ENCODE peak calls at places on chromosomes 1 and 21, in ten cellular contexts. W, R, C, O, A, M, E, Z, S and V are unnamed samples.

GRCh38 chr1:41633764-41634163 is 149.3 kb upstream of the EDN2 start:
- DNase-seq in M (no peak), E (no peak), W (no peak), S (no peak), Z (no peak), O (no peak), R (no peak), A (no peak), C (no peak), V (no peak)

GRCh38 chr1:110579460-110579859 is 26.7 kb downstream of the KCNA2 start:
- DNase-seq in S (no peak), Z (no peak), A (no peak), W (no peak), E (no peak), C (no peak), R (no peak), O (no peak), M (no peak), V (no peak)

GRCh38 chr1:154621875-154622274 is 13.9 kb upstream of the ADAR start:
- DNase-seq in W (no peak), O (no peak), M (no peak), R (no peak), C (no peak), Z (no peak), E (no peak), S (no peak), A (no peak), V (no peak)

GRCh38 chr1:10856253-10856683 is 59.8 kb upstream of the CASZ1 start:
- DNase-seq in M (peak), E (no peak), C (no peak), A (no peak), W (no peak), Z (no peak), S (peak), R (no peak), O (no peak), V (no peak)

GRCh38 chr1:221573727-221574126 is 168.2 kb downstream of the DUSP10 start:
- DNase-seq in A (no peak), O (no peak), S (no peak), C (no peak), W (no peak), Z (no peak), M (no peak), R (no peak), E (no peak), V (no peak)

GRCh38 chr1:22104074-22104473 is 38.8 kb downstream of the WNT4 start:
- DNase-seq in Z (no peak), E (no peak), C (no peak), M (no peak), R (no peak), S (no peak), A (no peak), O (no peak), W (no peak), V (no peak)

GRCh38 chr1:79079770-79080169 is 73.2 kb upstream of the ADGRL4 start:
- DNase-seq in O (no peak), A (no peak), E (no peak), Z (no peak), S (no peak), M (no peak), C (no peak), W (no peak), R (no peak), V (no peak)

GRCh38 chr1:167661527-167662436 is 31.8 kb downstream of the RCSD1 start:
- DNase-seq in O (no peak), R (no peak), E (no peak), W (no peak), C (no peak), A (no peak), M (no peak), S (no peak), Z (no peak), V (no peak)

GRCh38 chr1:119895102-119895501 is 1.2 kb downstream of the ADAM30 start:
- DNase-seq in E (no peak), R (no peak), S (no peak), O (no peak), C (no peak), W (no peak), M (no peak), A (no peak), Z (no peak), V (no peak)

GRCh38 chr1:222167111-222167510 is 380.8 kb downstream of the HHIPL2 start:
- DNase-seq in W (no peak), E (peak), S (peak), A (no peak), R (no peak), O (no peak), M (peak), Z (no peak), C (no peak), V (peak)

GRCh38 chr1:56710646-56711045 is 65.5 kb downstream of the PRKAA2 start:
- DNase-seq in A (no peak), S (no peak), O (no peak), C (no peak), Z (no peak), W (no peak), M (no peak), E (no peak), R (no peak), V (no peak)

GRCh38 chr21:33799378-33800090 is 116.1 kb downstream of the ATP5PO start:
- DNase-seq in R (no peak), A (no peak), O (no peak), E (no peak), S (no peak), M (no peak), C (peak), Z (no peak), W (no peak), V (no peak)

GRCh38 chr1:10900691-10901090 is 104.2 kb upstream of the CASZ1 start:
- DNase-seq in S (no peak), R (no peak), W (peak), Z (peak), A (no peak), C (no peak), O (no peak), M (no peak), E (no peak), V (no peak)

GRCh38 chr1:17233675-17234074 is 15.2 kb upstream of the PADI3 start:
- DNase-seq in E (peak), C (no peak), Z (no peak), O (no peak), M (peak), A (no peak), W (peak), S (peak), R (no peak), V (no peak)

GRCh38 chr1:110460253-110461220 is 9.6 kb downstream of the PROK1 start:
- DNase-seq in O (peak), E (peak), W (peak), S (peak), Z (peak), R (peak), A (peak), C (peak), M (peak), V (peak)

GRCh38 chr1:197356723-197357533 is 88.9 kb downstream of the CRB1 start:
- DNase-seq in M (no peak), C (no peak), R (peak), S (no peak), A (no peak), E (no peak), Z (no peak), O (no peak), W (no peak), V (peak)

GRCh38 chr1:211531194-211532085 is 39.5 kb upstream of the RD3 start:
- DNase-seq in Z (peak), R (no peak), S (no peak), M (no peak), W (no peak), C (no peak), A (no peak), E (no peak), O (no peak), V (no peak)

GRCh38 chr1:84247425-84248220 is 53.9 kb upstream of the SAMD13 start:
- DNase-seq in Z (no peak), R (no peak), C (no peak), S (peak), A (no peak), E (no peak), O (no peak), M (peak), W (peak), V (peak)

GRCh38 chr1:150564051-150564991 is 15.1 kb downstream of the MCL1 start:
- DNase-seq in W (peak), M (peak), Z (peak), C (peak), R (no peak), E (no peak), S (no peak), A (no peak), O (no peak), V (peak)

GRCh38 chr1:98107256-98107655 is 186.4 kb upstream of the DPYD start:
- DNase-seq in E (no peak), A (no peak), M (no peak), S (no peak), W (no peak), Z (no peak), O (no peak), R (no peak), C (no peak), V (no peak)

GRCh38 chr1:156076609-156077429 is 5.4 kb downstream of the MEX3A start:
- DNase-seq in A (peak), E (no peak), W (peak), C (peak), O (peak), R (peak), S (no peak), Z (peak), M (peak), V (no peak)
- TF ChIP-seq POLR2A in A (peak), E (no peak), W (no peak), C (peak), O (no peak), R (no peak), S (no peak), Z (no peak), M (peak), V (no peak)

GRCh38 chr1:239708622-239709021 is 322.3 kb downstream of the CHRM3 start:
- DNase-seq in A (no peak), O (no peak), W (no peak), R (no peak), Z (no peak), E (no peak), S (no peak), C (no peak), M (no peak), V (no peak)
- TF ChIP-seq POLR2A in A (no peak), O (no peak), W (no peak), R (no peak), Z (no peak), E (no peak), S (no peak), C (no peak), M (no peak), V (no peak)

DNA sequence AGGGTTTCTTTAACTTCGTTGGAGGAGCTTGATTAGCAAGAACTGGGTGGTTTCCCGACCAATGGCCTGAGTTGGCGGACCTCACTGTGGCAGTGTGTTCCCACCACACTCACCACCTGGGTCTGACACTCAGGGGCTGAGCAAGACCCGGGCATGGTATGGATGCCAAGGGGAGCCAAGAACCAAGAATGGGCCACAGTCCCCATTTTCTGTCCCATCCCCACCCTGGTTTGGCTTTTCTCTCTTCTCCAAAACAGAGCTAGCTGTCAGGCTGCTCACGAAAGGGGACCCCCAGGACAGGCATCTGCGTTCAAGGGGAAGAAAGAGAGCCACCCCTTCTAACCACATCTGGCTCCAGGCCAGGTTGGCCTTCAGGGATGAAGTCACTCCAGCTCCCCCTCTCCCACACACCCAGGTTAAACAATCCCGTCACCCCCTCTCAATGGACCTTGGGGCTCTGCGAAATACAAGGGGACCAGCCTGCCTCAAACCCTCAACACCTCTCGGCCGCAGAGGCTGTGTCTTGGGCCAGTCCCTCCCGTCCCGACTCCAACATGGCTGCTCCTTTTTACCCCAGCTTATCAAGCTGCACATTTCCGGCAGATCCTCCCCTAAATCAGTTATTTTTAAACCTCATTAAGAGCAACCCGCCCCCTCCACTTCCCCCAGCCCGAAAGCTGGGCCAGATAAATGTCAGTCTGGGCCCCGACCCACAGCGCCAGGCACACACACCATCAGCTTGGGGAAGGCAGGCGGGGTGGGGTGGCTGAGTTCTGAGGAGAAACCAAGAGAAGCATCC is 3.4 kb downstream of the TAGLN2 start:
- DNase-seq in C (no peak), E (no peak), S (no peak), M (peak), A (no peak), Z (peak), W (peak), O (peak), R (no peak), V (peak)
- TF ChIP-seq POLR2A in C (no peak), E (no peak), S (no peak), M (no peak), A (no peak), Z (no peak), W (no peak), O (no peak), R (peak), V (no peak)

GRCh38 chr1:71054791-71055190 is 7.2 kb upstream of the PTGER3 start:
- DNase-seq in O (no peak), S (no peak), C (no peak), Z (no peak), E (no peak), W (no peak), M (no peak), A (no peak), R (no peak), V (no peak)
- TF ChIP-seq POLR2A in O (no peak), S (no peak), C (no peak), Z (no peak), E (no peak), W (no peak), M (no peak), A (no peak), R (no peak), V (no peak)

DNA sequence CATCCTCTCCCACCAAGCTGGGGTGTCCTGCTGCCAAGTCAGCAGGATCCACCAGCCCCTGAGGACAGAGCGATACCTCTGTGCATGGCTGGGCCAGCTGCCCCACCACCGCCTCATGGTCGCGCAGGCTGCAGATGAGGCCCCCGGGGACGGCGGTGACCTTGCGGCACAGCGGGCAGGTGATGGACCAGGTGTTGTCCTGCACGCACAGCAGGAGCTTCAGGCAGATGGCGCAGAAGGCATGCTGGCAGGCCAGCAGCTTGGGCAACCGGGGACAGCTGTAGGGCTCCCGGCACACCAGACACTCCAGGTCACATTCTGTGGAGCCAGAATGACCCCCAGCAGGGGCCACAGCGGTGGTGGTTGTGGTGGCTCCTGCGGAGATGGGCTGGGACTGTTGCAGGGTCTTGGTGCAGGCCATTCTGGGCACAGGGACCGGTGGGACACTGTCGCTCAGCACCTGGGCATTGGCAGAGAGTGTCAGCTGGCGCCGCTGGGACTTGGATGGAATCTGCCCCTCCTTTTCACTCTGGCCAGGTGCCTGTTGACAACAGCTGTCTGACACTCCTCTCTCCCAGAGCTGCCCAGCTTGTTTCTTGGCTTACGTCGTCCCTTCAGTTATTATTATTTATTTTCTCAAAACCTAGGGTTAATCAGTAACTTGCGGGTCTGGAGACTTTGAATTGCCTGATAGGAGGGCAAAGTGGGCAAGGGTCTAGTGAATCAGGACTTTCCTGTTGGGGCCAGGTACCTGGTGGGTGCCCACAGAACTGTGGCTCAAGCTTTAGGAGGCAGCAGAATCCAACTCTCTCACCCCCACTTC is at the start of gene RNF186:
- DNase-seq in W (peak), C (no peak), S (peak), M (peak), E (peak), Z (peak), A (no peak), O (no peak), R (no peak), V (no peak)
- TF ChIP-seq POLR2A in W (peak), C (peak), S (no peak), M (peak), E (peak), Z (no peak), A (no peak), O (no peak), R (no peak), V (no peak)

DNA sequence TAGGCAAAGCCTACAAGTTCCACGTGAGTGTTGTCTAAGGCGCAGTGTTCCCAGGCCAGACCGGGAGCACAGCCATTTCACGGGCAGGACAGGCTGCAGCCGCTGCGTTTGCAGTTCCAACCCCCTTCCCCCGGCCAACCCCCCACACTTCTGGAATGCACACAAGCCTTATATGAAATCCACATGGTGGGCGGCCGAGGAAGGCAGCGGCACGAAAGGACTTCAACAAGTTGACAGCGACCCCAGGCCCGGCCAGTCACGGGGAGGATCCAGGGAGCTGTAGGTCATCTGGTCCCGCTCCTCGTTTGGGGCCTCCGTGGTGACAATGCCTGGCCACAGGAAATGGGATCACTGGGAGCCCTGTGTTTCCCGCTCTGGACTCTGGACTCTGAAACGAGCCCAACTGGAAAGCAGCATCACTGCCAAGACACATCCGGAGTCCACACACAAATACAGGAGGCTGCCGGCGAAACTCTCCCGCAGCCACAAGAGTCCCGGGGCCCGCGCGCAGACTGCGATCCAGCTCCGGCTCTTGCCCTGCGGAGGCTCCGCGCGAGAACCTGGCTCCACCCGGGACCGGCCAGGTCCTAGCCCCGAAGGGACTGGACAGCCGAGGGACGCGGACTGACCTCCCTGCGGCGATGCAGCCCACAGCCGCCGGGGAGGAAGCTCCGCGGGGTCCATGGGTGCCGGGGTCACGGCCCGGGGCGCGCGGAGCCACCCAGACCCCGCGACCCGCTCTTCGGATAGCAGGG is 794 bp downstream of the NID1 start:
- DNase-seq in A (peak), C (peak), S (peak), W (peak), Z (peak), E (peak), M (peak), O (peak), R (no peak), V (no peak)
- TF ChIP-seq POLR2A in A (peak), C (peak), S (no peak), W (peak), Z (no peak), E (no peak), M (peak), O (peak), R (no peak), V (no peak)

DNA sequence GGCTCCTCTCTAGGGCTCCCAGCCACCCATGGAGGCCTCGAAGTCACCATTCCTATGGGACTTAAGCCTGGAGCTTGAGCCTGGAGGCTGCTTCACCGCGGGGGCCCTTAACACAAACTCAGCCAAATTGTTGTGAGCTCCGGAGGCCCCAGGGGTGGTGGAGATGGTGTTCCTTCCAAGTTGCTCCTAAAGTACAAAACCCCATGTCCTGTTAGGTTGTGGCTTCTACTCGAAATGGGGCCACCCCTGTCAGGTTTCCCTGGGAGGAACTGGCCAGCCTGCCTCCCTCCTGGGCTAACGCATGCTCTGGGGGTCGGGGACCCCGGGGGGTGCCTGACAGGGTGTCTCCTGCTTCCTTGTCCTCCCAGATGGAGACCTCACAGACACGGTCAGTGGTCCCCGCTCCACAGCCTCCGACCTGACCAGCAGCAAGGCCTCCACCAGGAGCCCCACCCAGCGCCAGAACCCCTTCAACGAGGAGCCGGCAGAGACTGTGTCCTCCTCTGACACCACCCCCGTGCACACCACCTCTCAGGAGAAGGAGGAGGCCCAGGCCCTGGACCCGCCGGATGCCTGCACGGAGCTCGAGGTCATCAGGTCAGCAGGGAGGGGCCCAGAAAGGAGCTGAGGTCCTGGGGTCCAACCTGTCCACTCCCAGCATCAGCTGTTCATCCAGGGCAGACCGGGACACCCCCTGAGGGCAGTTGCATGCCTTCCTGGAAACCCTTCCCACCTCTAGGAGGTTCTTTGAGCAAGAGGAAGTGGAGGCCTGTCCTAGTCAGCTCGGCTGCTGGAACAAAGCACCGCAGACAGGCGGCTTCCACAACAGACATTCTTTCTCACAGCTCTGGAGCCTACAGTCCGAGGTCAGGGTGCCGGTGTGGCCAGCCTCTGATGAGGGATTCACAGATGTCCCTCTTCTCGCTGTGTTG is 10.8 kb upstream of the SLC25A34 start:
- DNase-seq in E (no peak), R (no peak), Z (no peak), O (no peak), W (no peak), A (no peak), S (no peak), C (no peak), M (no peak), V (no peak)
- TF ChIP-seq POLR2A in E (no peak), R (no peak), Z (no peak), O (no peak), W (no peak), A (no peak), S (no peak), C (no peak), M (no peak), V (no peak)

GRCh38 chr1:9004731-9005708 is 21.2 kb downstream of the SLC2A7 start:
- DNase-seq in C (peak), W (peak), S (peak), A (peak), E (peak), Z (peak), R (peak), M (peak), O (peak), V (peak)
- TF ChIP-seq POLR2A in C (no peak), W (no peak), S (no peak), A (no peak), E (no peak), Z (no peak), R (no peak), M (no peak), O (no peak), V (no peak)